ENCODE peak calls at places on chromosome 19, in seven cellular contexts. T is left ventricle myocardium inferior, Q is neural progenitor cell, E is upper lobe of right lung, J is hepatocyte, V is fibroblast of the aortic adventitia, F is GM06990. B is an unnamed sample.

GRCh38 chr19:33192010-33192409 is 2.1 kb upstream of the LRP3 start:
- DNase-seq in E (peak; percentile 52), T (no peak), J (no peak), F (no peak), Q (peak; percentile 51), V (no peak), B (no peak)

GRCh38 chr19:13447978-13448377 is 58.3 kb downstream of the CACNA1A start:
- DNase-seq in T (no peak), Q (no peak), V (no peak), J (no peak), E (no peak), F (no peak), B (no peak)

GRCh38 chr19:13906525-13906904 is 514 bp downstream of the CC2D1A start:
- DNase-seq in J (peak; percentile 55), F (no peak), E (peak; percentile 81), V (no peak), T (no peak), Q (no peak), B (no peak)

GRCh38 chr19:33429891-33430673 is 56.6 kb downstream of the CEBPG start:
- DNase-seq in J (no peak), E (peak; percentile 50), T (peak; percentile 5), Q (no peak), F (no peak), V (no peak), B (no peak)

GRCh38 chr19:43782689-43783231 is 2.0 kb upstream of the KCNN4 start:
- DNase-seq in Q (no peak), J (no peak), F (no peak), V (no peak), T (no peak), E (no peak), B (no peak)

GRCh38 chr19:18156841-18157464 is 4.0 kb downstream of the PIK3R2 start:
- DNase-seq in E (peak; percentile 95), J (peak; percentile 89), F (no peak), T (peak; percentile 86), Q (no peak), V (peak; percentile 87), B (no peak)

GRCh38 chr19:44846455-44847143 is 502 bp downstream of the NECTIN2 start:
- DNase-seq in F (no peak), V (peak; percentile 23), E (no peak), T (no peak), J (peak; percentile 71), Q (peak; percentile 95), B (no peak)

GRCh38 chr19:14459703-14460102 is 15.5 kb downstream of the PTGER1 start:
- DNase-seq in T (no peak), Q (no peak), E (no peak), F (no peak), V (no peak), J (no peak), B (no peak)

GRCh38 chr19:13507053-13507611 is 853 bp upstream of the CACNA1A start:
- DNase-seq in V (peak; percentile 40), T (no peak), F (no peak), Q (peak; percentile 77), E (no peak), J (no peak), B (no peak)

GRCh38 chr19:35058370-35058769 is 16.8 kb downstream of the HPN start:
- DNase-seq in F (no peak), J (no peak), V (no peak), T (no peak), Q (no peak), E (no peak), B (no peak)

GRCh38 chr19:16614941-16615340 is 13.1 kb downstream of the MED26 start:
- DNase-seq in V (no peak), Q (no peak), F (no peak), J (no peak), T (no peak), E (no peak), B (no peak)

GRCh38 chr19:13164370-13165090 is 14.3 kb downstream of the IER2 start:
- DNase-seq in V (peak; percentile 45), J (peak; percentile 90), E (peak; percentile 80), T (peak; percentile 77), Q (peak; percentile 92), F (peak; percentile 53), B (no peak)

DNA sequence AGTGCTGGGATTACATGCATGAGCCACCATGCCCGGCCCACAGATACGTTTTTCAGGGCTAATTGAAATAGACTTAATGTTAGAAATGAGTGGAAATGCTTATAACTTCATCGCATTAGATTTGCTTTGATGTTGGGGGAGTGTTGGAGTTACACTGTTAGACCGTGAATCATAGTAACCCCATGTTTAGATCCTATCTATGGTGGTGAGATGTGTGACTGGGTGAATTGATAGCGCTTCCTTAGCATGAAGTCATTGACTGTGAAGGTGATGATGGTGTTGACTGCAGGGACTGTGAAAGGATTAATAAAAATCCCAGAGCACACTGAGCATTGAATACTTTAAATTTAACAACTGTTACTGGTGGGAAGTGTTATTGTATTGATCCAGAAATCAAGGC is 1.7 kb downstream of the ZNF264 start:
- DNase-seq in V (no peak), J (no peak), F (no peak), Q (no peak), T (no peak), E (no peak), B (no peak)
- H3K4me3 ChIP-seq in V (peak overlapping the region; percentile 97), J (no peak overlapping the region), F (no peak overlapping the region), Q (peak overlapping the region; percentile 92), T (peak overlapping the region; percentile 98), E (peak overlapping the region; percentile 90), B (peak overlapping the region; percentile 3)

GRCh38 chr19:10256551-10256950 is 4.5 kb downstream of the MRPL4 start:
- DNase-seq in V (no peak), E (no peak), Q (no peak), F (no peak), T (no peak), J (no peak), B (no peak)

GRCh38 chr19:10251792-10252694 is at the start of gene MRPL4:
- DNase-seq in T (peak; percentile 95), Q (peak; percentile 98), V (peak; percentile 99), E (peak; percentile 95), J (peak; percentile 98), F (peak; percentile 97), B (peak; percentile 97)

GRCh38 chr19:10252707-10253106 is 693 bp downstream of the MRPL4 start:
- DNase-seq in Q (no peak), F (no peak), J (no peak), T (no peak), E (no peak), V (no peak), B (no peak)

GRCh38 chr19:10255358-10255757 is 3.3 kb downstream of the MRPL4 start:
- DNase-seq in Q (no peak), J (no peak), E (no peak), F (no peak), V (no peak), T (no peak), B (no peak)

GRCh38 chr19:10254244-10254643 is 2.2 kb downstream of the MRPL4 start:
- DNase-seq in T (no peak), E (no peak), V (no peak), Q (no peak), F (no peak), J (no peak), B (no peak)
- H3K4me3 ChIP-seq in T (no peak overlapping the region), E (no peak overlapping the region), V (no peak overlapping the region), Q (no peak overlapping the region), F (no peak overlapping the region), J (no peak overlapping the region), B (no peak overlapping the region)

DNA sequence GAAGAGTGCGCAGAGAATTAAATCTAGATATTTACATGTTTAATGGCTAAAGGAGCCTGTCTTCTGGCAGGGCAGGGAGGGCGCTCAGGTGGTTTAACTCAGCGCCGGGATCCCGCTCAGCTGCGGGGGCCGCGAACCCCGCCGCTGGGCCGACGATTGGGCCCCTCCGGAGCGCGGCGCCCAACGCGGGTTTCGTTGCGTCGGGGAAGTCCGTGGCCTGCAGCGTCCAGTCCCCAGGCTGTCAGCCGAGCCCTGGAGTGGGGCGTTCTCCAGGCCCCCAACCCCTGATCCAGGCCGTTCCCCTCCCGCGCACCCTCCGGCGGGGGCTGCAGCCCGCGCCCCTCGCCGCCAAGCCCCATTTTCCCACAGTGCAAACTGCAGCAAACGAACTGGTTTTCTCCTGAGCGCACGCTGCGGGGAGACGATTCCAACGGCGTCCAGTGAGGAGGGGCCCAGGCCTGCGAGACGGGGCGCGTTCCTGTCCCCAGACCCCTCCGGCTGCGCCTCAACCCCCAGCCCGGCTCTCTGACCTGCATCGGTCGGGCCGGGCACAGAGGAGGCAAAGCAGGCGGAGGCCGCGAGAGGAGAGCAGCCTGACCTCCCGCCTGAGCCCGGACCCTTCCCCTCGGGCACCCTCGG is 4.5 kb upstream of the ONECUT3 start:
- DNase-seq in F (no peak), E (no peak), T (no peak), J (no peak), Q (no peak), V (no peak), B (no peak)
- H3K4me3 ChIP-seq in F (no peak overlapping the region), E (no peak overlapping the region), T (peak overlapping the region; percentile 39), J (no peak overlapping the region), Q (no peak overlapping the region), V (no peak overlapping the region), B (no peak overlapping the region)

GRCh38 chr19:50361290-50362029 is 4.0 kb downstream of the NAPSA start:
- DNase-seq in Q (no peak), V (no peak), T (no peak), J (no peak), F (no peak), E (peak; percentile 86), B (no peak)

GRCh38 chr19:50357178-50358100 is 8.0 kb downstream of the NAPSA start:
- DNase-seq in V (peak; percentile 67), J (peak; percentile 62), F (peak; percentile 92), E (peak; percentile 90), T (peak; percentile 77), Q (peak; percentile 76), B (no peak)

GRCh38 chr19:50356691-50357177 is 8.7 kb downstream of the NAPSA start:
- DNase-seq in F (no peak), J (no peak), E (peak; percentile 41), Q (no peak), T (no peak), V (no peak), B (no peak)

GRCh38 chr19:50359432-50359818 is 6.0 kb downstream of the NAPSA start:
- DNase-seq in J (no peak), E (peak; percentile 59), F (no peak), Q (no peak), V (no peak), T (no peak), B (no peak)

DNA sequence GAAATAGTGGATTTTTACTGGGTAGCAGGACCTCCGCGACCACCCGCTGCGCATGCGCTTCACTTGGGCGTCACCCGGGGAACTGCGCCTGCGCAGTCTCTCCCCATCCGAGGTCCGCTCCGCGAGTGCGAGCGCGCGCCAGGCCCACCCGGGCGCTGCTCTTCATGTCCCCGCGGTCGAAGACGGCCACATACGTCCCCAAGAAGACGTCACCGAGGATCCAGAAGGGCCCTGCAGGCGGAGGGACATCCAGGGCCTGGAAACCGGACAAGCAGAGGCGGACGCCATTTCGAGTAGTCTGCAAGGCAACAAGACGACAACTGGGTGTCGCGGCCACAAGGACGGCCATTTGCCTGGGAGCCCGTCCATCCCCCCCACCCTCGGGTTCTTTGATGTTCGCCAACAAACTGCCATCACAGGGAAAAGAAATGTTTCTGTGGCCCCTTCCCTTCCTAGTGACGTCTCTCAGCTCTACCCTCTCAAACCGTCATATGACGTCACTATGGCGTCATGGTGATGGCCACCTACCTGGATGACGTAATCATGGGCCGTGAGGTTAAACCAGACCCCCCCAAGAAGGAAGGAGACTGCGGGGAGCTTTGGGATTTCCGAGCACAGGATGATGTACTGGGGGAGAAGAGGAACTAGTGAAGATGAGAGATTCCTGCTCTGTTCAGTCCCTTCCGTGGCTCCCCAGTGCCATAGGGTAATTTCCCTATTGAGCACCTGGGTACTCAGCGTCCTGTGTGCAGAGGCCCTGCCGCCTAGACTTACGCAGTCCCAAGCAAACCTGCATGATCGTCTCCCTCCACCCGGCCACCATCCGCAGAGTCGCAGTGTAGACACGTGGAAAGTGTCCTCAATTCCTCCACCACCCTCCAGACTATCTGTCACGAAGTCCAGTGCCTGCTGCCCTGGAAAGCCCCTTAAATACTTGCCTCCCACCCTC is 6.7 kb downstream of the NAPSA start:
- DNase-seq in V (peak; percentile 46), Q (no peak), F (peak; percentile 93), E (peak; percentile 84), T (peak; percentile 74), J (no peak), B (no peak)
- H3K4me3 ChIP-seq in V (peak overlapping the region; percentile 50), Q (no peak overlapping the region), F (peak overlapping the region; percentile 65), E (peak overlapping the region; percentile 56), T (peak overlapping the region; percentile 67), J (no peak overlapping the region), B (peak overlapping the region; percentile 44)

B was measured in kidney epithelial cell.